ENCODE peak calls at places on chromosomes 5 and 9, in six cellular contexts. D is RWPE1, C is HCT116, L is fibroblast of the aortic adventitia, H is SHP77, I is NCI-H460. A is an unnamed sample.

GRCh38 chr9:32783168-32783891 is at the start of gene TMEM215:
- DNase-seq in D (no peak), C (no peak), L (no peak), H (no peak), I (no peak), A (no peak)

GRCh38 chr5:109413463-109413862 is 3.7 kb upstream of the PJA2 start:
- DNase-seq in D (no peak), C (no peak), L (peak), H (no peak), I (no peak), A (no peak)

GRCh38 chr9:21696411-21696865 is 106.0 kb upstream of the MTAP start:
- DNase-seq in D (no peak), C (no peak), L (no peak), H (no peak), I (no peak), A (peak)

GRCh38 chr5:67998709-67999251 is 216.8 kb upstream of the PIK3R1 start:
- DNase-seq in D (no peak), C (peak), L (peak), H (no peak), I (peak), A (no peak)

GRCh38 chr5:52502591-52502990 is 285.1 kb upstream of the ITGA1 start:
- DNase-seq in D (no peak), C (no peak), L (no peak), H (no peak), I (no peak), A (no peak)

GRCh38 chr5:90824436-90824835 is 265.8 kb downstream of the ADGRV1 start:
- DNase-seq in D (no peak), C (no peak), L (no peak), H (no peak), I (no peak), A (no peak)

GRCh38 chr9:37511715-37512010 is 25.9 kb downstream of the POLR1E start:
- DNase-seq in D (no peak), C (no peak), L (no peak), H (no peak), I (no peak), A (no peak)

GRCh38 chr9:20144255-20144654 is 355.4 kb upstream of the SLC24A2 start:
- DNase-seq in D (no peak), C (no peak), L (no peak), H (no peak), I (no peak), A (no peak)

GRCh38 chr5:132815454-132815853 is 2.4 kb downstream of the SOWAHA start:
- DNase-seq in D (peak), C (no peak), L (peak), H (no peak), I (no peak), A (no peak)

GRCh38 chr5:150556859-150557506 is 49.1 kb downstream of the NDST1 start:
- DNase-seq in D (no peak), C (no peak), L (no peak), H (no peak), I (no peak), A (no peak)

GRCh38 chr5:53031695-53032096 is 42.5 kb downstream of the ITGA2 start:
- DNase-seq in D (peak), C (peak), L (peak), H (no peak), I (peak), A (peak)

GRCh38 chr9:107243757-107244156 is 39.3 kb upstream of the RAD23B start:
- DNase-seq in D (peak), C (peak), L (peak), H (peak), I (no peak), A (no peak)

GRCh38 chr9:122360891-122361290 is 9.9 kb upstream of the PTGS1 start:
- DNase-seq in D (no peak), C (no peak), L (peak), H (no peak), I (no peak), A (no peak)

GRCh38 chr5:7927466-7928375 is 58.8 kb downstream of the MTRR start:
- DNase-seq in D (peak), C (peak), L (peak), H (peak), I (peak), A (peak)

GRCh38 chr9:104091708-104092107 is 2.4 kb upstream of the SMC2 start:
- DNase-seq in D (no peak), C (no peak), L (peak), H (peak), I (peak), A (no peak)

GRCh38 chr5:77066823-77067442 is 20.2 kb downstream of the ZBED3 start:
- DNase-seq in D (no peak), C (no peak), L (peak), H (no peak), I (no peak), A (no peak)

GRCh38 chr5:40572947-40573346 is 106.8 kb upstream of the PTGER4 start:
- DNase-seq in D (no peak), C (no peak), L (peak), H (peak), I (no peak), A (no peak)

GRCh38 chr9:35811364-35812024 is 568 bp downstream of the SPAG8 start:
- DNase-seq in D (no peak), C (no peak), L (peak), H (no peak), I (no peak), A (no peak)

GRCh38 chr9:121841771-121842611 is 190.6 kb downstream of the DAB2IP start:
- DNase-seq in D (no peak), C (no peak), L (peak), H (no peak), I (no peak), A (no peak)

GRCh38 chr5:10602031-10602806 is 38.3 kb downstream of the ANKRD33B start:
- DNase-seq in D (no peak), C (no peak), L (no peak), H (peak), I (no peak), A (no peak)

GRCh38 chr9:90546200-90546599 is 96.4 kb downstream of the DIRAS2 start:
- DNase-seq in D (peak), C (no peak), L (peak), H (peak), I (peak), A (peak)

GRCh38 chr5:10656176-10656830 is 92.4 kb downstream of the ANKRD33B start:
- DNase-seq in D (no peak), C (no peak), L (peak), H (no peak), I (no peak), A (no peak)

GRCh38 chr5:178265746-178266145 is 33.1 kb upstream of the PHYKPL start:
- DNase-seq in D (no peak), C (no peak), L (no peak), H (no peak), I (no peak), A (no peak)

GRCh38 chr5:133900498-133901270 is 67.7 kb downstream of the C5orf15 start:
- DNase-seq in D (no peak), C (no peak), L (no peak), H (no peak), I (no peak), A (no peak)

GRCh38 chr9:72906810-72907209 is 46.0 kb downstream of the ALDH1A1 start:
- DNase-seq in D (no peak), C (no peak), L (no peak), H (no peak), I (no peak), A (no peak)

GRCh38 chr5:2240118-2240904 is 357.6 kb upstream of the IRX4 start:
- DNase-seq in D (no peak), C (no peak), L (no peak), H (no peak), I (no peak), A (no peak)

GRCh38 chr5:34550977-34551376 is 105.2 kb upstream of the RAI14 start:
- DNase-seq in D (no peak), C (no peak), L (no peak), H (no peak), I (no peak), A (no peak)

GRCh38 chr5:79990598-79991507 is at the start of gene MTX3:
- DNase-seq in D (peak), C (peak), L (peak), H (peak), I (peak), A (peak)

GRCh38 chr5:167684251-167684650 is 607.2 kb upstream of the WWC1 start:
- DNase-seq in D (peak), C (no peak), L (no peak), H (no peak), I (no peak), A (no peak)

GRCh38 chr9:17453751-17454150 is 125.1 kb upstream of the SH3GL2 start:
- DNase-seq in D (no peak), C (no peak), L (no peak), H (no peak), I (no peak), A (no peak)

GRCh38 chr9:124835026-124835501 is 18.2 kb upstream of the WDR38 start:
- DNase-seq in D (peak), C (no peak), L (peak), H (peak), I (peak), A (peak)